ENCODE peak calls at places on chromosomes 3 and 15, in four cellular contexts. R, D, Q and J are unnamed samples.

GRCh38 chr3:192054881-192055280 is 593.9 kb downstream of the PYDC2 start:
- DNase-seq in R (no peak), D (no peak), Q (peak), J (no peak)

GRCh38 chr3:126577256-126577655 is 18.5 kb upstream of the C3orf22 start:
- DNase-seq in R (no peak), D (no peak), Q (no peak), J (no peak)

GRCh38 chr15:99906793-99907192 is 173.6 kb upstream of the LYSMD4 start:
- DNase-seq in R (no peak), D (no peak), Q (no peak), J (no peak)

GRCh38 chr3:54954019-54954418 is 26.2 kb upstream of the LRTM1 start:
- DNase-seq in R (peak), D (no peak), Q (peak), J (no peak)

GRCh38 chr15:30956216-30956803 is 35.1 kb downstream of the MTMR10 start:
- DNase-seq in R (no peak), D (no peak), Q (peak), J (peak)

GRCh38 chr15:28128036-28128435 is 28.9 kb upstream of the OCA2 start:
- DNase-seq in R (no peak), D (no peak), Q (no peak), J (no peak)

GRCh38 chr15:88454867-88455810 is 12.0 kb downstream of the MRPL46 start:
- DNase-seq in R (peak), D (peak), Q (peak), J (peak)

GRCh38 chr15:29044506-29044905 is 158.7 kb downstream of the APBA2 start:
- DNase-seq in R (no peak), D (no peak), Q (peak), J (no peak)

GRCh38 chr3:18443670-18444596 is 18.8 kb upstream of the SATB1 start:
- DNase-seq in R (peak), D (no peak), Q (peak), J (peak)
- TF ChIP-seq EZH2 in R (peak), D (peak), Q (peak), J (peak)

DNA sequence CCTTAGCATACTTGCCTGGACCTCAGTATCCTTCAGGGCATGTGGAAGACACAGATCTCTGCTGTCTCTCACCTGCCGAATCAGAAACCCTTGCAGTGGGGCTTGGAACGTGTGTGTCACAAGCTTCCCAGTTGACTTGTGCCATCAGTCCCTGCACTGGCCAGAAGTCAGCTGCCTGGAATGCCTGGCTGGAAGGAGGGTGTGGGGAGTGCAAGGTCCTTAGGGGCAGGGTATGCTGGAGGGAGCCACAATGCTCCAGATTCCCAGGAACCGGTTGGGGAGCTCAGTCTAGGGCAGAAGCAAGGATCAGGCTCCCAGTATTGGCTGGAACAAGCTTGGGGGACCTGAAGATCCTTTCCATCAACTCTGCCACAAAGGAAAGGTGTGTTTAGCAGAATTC is 27.1 kb downstream of the SPSB4 start:
- DNase-seq in R (no peak), D (no peak), Q (no peak), J (no peak)
- TF ChIP-seq EZH2 in R (no peak), D (no peak), Q (no peak), J (no peak)

DNA sequence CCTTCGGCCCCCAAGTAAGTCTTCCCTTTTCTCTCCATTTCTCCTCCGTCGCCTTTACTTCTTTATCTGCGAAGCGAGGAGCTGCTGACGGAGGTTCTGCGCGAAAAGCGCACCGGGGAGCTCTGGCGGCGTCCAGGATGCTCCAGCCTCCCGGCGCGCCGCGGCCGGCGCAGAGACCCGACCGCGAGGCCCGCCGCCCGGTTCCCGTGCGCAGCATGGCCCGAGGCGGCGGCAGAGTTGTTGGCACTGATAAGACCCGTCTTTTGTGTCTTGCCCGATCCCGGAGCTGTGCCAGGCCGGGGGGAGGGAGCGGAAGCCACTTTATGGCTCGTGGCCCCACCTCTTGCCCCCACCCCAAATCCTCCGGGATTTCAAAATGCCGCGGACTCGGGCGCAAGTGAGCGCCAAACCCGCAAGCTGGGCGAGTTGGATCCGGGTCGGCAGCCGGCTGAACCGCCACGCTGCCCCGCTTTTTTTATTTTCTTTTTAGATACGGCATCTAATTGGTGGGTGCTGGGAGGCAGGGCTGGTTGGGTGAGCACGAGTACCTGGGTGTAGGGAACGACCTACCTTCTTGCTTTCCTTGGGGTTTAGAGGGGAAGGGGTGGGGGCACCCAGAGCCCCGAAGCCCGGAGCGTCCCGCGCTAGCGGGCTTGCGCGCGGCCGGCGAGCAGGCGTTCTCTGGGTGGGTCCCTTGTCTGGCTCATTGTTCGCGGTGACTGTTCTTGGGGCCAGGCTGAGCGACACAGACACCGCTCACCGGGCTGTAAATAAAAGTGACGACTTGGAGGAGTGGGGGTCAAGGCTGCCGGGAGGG is 532.7 kb upstream of the SEMA6D start:
- DNase-seq in R (peak), D (no peak), Q (peak), J (peak)
- TF ChIP-seq EZH2 in R (peak), D (no peak), Q (peak), J (no peak)

DNA sequence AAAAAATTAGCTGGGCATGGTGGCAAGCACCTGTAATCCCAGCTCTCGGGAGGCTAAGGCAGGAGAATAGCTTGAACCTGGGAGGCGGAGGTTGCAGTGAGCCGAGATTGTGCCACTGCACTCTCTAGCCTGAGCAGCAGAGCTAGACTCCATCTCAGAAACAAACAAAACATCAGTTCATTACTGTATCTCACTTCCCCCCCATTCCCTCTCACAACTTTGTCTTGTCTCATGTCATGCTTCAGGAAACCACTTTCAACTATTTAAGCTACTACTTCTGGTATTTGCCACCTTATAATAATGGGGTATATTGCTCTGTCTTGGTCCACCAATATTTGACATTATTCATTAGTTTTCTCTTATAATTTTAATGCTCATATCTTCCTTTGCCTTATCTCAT is 26.2 kb downstream of the PIK3CA start:
- DNase-seq in R (no peak), D (no peak), Q (no peak), J (no peak)
- TF ChIP-seq EZH2 in R (no peak), D (no peak), Q (no peak), J (no peak)

GRCh38 chr3:114700637-114701234 is 406.9 kb downstream of the TIGIT start:
- DNase-seq in R (no peak), D (no peak), Q (no peak), J (no peak)
- TF ChIP-seq EZH2 in R (no peak), D (no peak), Q (no peak), J (no peak)

DNA sequence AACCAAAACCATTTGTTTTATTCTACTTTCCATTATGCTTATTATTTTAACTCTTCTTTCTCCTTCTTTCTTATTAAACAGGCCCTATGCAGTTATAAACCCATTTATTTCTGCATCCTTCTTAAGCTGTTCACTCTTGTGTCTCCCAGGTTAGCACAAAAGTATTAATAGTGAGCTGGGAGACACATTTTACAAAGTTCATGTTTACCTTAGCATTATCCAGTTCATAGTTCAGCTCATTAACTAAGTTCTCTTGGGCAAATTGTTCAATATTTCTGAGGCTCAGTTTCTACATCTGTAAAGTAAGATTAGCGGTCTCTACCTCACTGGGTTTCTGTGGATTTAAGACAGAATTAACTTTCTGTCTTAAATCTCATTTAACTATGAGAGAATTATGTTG is 31.2 kb upstream of the UMPS start:
- DNase-seq in R (no peak), D (no peak), Q (no peak), J (no peak)
- TF ChIP-seq EZH2 in R (no peak), D (no peak), Q (no peak), J (no peak)